ENCODE peak calls at places on chromosomes 7 and 10, in nine cellular contexts. D, P, F, H, N, R, C, Y and S are unnamed samples.

GRCh38 chr10:11687357-11687771 is 54.8 kb upstream of the ECHDC3 start:
- DNase-seq in P (peak), H (no peak), R (no peak), N (peak), D (no peak), C (no peak), F (peak), Y (no peak), S (no peak)

GRCh38 chr7:261341-262250 is 28.4 kb upstream of the FOXL3 start:
- DNase-seq in D (no peak), N (no peak), C (no peak), Y (no peak), R (no peak), H (no peak), F (no peak), P (no peak), S (no peak)

GRCh38 chr7:99679032-99679399 is 780 bp downstream of the CYP3A5 start:
- DNase-seq in F (peak), H (no peak), D (peak), R (peak), C (no peak), P (peak), N (peak), Y (peak), S (no peak)

GRCh38 chr7:51256916-51257315 is 59.7 kb downstream of the COBL start:
- DNase-seq in C (no peak), P (no peak), D (no peak), R (no peak), H (no peak), F (no peak), Y (no peak), N (no peak), S (no peak)

GRCh38 chr10:79402625-79402946 is 42.8 kb downstream of the ZCCHC24 start:
- DNase-seq in D (no peak), Y (no peak), C (no peak), P (no peak), R (no peak), N (no peak), F (no peak), H (no peak), S (no peak)

GRCh38 chr10:67784584-67784983 is 53.4 kb downstream of the DNAJC12 start:
- DNase-seq in R (peak), H (no peak), Y (peak), C (no peak), F (no peak), N (no peak), D (no peak), P (no peak), S (no peak)

GRCh38 chr7:142418316-142418715 is 160.5 kb upstream of the PRSS58 start:
- DNase-seq in R (no peak), F (no peak), Y (no peak), N (no peak), P (no peak), H (no peak), C (no peak), D (no peak), S (peak)

GRCh38 chr7:101146-101545 is 91.2 kb upstream of the FAM20C start:
- DNase-seq in H (no peak), Y (no peak), R (no peak), F (no peak), N (no peak), P (no peak), C (no peak), D (no peak), S (no peak)

GRCh38 chr10:79433324-79434222 is 11.9 kb downstream of the ZCCHC24 start:
- DNase-seq in N (no peak), D (no peak), H (no peak), C (no peak), F (peak), Y (no peak), R (no peak), P (no peak), S (no peak)

DNA sequence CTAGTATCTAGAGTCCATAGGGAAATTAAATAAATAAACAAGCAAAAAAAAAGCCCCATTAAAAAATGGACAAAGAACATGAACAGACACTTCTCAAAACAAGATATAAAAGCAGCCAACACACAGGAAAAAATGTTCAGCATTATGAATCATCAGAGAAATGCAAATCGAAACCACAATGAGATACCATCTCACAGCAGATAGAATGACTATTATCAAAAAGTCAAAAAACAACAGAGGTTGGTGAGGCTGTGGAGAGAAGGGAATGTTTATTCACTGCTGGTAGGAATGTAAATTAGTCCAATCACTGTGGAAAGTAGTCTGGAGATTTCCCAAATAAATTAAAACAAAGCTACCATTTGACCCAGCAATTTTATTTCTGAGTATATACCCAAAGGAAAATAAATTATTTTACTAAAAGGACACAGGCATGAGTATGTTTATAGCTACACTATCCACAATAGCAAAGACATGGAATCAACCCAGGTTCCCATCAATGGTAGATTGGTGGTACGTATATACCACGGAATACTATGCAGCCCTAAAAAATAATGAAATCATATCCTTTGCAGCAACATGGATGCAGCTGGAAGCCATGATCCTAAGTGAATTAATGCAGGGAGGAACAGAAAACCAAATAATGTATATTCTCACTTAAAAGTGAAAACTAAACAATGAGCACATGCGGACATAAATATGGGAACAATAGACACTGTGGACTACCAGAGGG is 366.5 kb upstream of the SEMA3C start:
- DNase-seq in H (no peak), R (peak), F (no peak), D (no peak), P (peak), Y (peak), N (peak), C (no peak), S (no peak)
- H3K4me2 ChIP-seq in H (no peak), R (peak), F (no peak), D (no peak), P (no peak), Y (no peak), N (peak), C (no peak), S (no peak)

DNA sequence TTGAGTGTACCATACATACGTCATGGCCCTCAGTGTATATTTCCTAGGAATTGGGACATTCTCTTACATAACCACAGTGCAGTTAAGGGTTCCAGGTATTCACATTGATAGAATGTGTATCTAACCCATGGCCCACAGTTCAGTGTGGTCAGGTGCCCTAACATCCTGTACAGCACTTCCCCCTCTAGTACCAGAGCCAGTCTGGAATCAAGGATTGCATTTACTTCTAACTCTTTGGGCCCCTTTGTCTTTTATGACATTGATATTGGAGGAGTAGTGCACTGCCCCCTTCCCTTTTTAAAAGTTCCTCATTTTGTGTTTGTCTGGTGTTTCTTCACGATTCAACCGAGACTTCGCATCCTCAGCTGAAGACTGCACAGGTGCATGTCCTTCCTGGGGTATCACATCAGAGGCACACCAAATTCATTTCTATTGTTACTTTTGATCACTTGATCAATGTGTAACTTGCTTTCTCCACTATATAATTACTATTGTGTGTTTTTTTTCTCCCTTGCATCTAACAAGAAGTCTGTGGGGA is 22.4 kb upstream of the NPFFR1 start:
- DNase-seq in H (no peak), C (peak), Y (no peak), R (no peak), N (no peak), D (no peak), F (no peak), P (no peak), S (no peak)
- H3K4me2 ChIP-seq in H (no peak), C (peak), Y (no peak), R (no peak), N (no peak), D (no peak), F (no peak), P (no peak), S (no peak)

DNA sequence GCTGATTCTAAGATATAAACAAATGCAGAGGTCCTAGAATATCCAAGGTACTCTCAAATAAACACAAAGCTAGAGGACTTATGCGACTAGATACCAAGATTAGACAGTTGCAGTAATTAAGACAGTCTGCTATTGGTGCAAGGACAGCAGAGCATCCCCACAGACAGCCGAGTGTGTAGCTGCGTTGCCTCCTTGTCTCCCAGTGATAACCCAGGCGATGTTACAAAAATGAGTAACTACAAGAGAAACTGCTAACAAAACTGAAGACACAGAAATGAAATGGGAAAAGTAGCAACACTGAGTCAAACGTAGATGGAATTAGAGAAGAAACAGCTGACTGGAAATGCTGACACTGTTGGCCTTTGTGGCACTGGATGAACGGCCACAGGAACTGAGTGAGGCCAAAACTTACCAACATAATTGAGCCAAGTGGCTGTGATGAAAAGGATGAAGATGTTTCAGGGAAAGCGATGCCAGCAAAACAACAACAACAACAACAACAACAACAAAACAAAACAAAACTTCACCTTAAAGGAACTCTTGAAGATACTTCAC is 54.3 kb downstream of the BAIAP2L1 start:
- DNase-seq in D (no peak), H (no peak), N (no peak), R (no peak), P (no peak), C (no peak), F (no peak), Y (no peak), S (no peak)
- H3K4me2 ChIP-seq in D (no peak), H (no peak), N (no peak), R (no peak), P (no peak), C (no peak), F (no peak), Y (peak), S (no peak)

GRCh38 chr10:124601016-124601415 is 139.4 kb downstream of the LHPP start:
- DNase-seq in Y (no peak), F (no peak), R (no peak), H (no peak), P (no peak), N (no peak), C (no peak), D (no peak), S (no peak)

GRCh38 chr10:124599588-124600050 is 138.0 kb downstream of the LHPP start:
- DNase-seq in H (no peak), D (no peak), R (no peak), P (no peak), C (no peak), N (no peak), F (no peak), Y (no peak), S (no peak)

GRCh38 chr10:124601431-124602120 is 140.0 kb downstream of the LHPP start:
- DNase-seq in P (no peak), H (no peak), N (no peak), D (no peak), Y (no peak), F (no peak), C (peak), R (no peak), S (no peak)

GRCh38 chr10:124598773-124599587 is 137.4 kb downstream of the LHPP start:
- DNase-seq in D (no peak), Y (no peak), H (no peak), N (no peak), P (no peak), F (no peak), R (no peak), C (no peak), S (no peak)

GRCh38 chr10:124600051-124600880 is 138.6 kb downstream of the LHPP start:
- DNase-seq in N (no peak), Y (no peak), D (no peak), H (no peak), P (no peak), F (no peak), C (no peak), R (no peak), S (no peak)
- H3K4me2 ChIP-seq in N (no peak), Y (no peak), D (no peak), H (no peak), P (no peak), F (no peak), C (peak), R (no peak), S (no peak)

GRCh38 chr7:27157717-27158431 is 1.4 kb upstream of the HOXA7 start:
- DNase-seq in F (no peak), P (no peak), Y (no peak), N (no peak), C (no peak), H (no peak), R (no peak), D (no peak), S (no peak)
- H3K4me2 ChIP-seq in F (no peak), P (no peak), Y (no peak), N (peak), C (no peak), H (no peak), R (no peak), D (no peak), S (no peak)

DNA sequence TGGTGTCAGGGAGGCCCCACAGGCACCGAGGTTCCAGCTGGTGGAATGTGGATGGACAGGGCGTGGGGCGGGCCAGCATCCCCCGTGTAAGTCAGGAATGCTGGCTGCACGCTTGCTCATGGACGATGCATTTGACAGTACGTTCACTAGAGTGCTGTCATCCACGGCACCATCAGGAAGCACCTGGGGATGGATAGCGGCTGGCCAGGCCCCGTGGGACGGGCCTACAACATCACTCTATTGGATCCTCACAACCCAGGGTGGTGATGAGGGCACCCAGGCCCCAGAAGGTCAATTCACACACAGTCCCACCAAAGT is 63.6 kb downstream of the INSIG1 start:
- DNase-seq in Y (no peak), P (no peak), F (no peak), D (no peak), C (no peak), N (no peak), R (no peak), H (no peak), S (no peak)
- H3K4me2 ChIP-seq in Y (no peak), P (no peak), F (no peak), D (no peak), C (peak), N (no peak), R (no peak), H (no peak), S (no peak)

DNA sequence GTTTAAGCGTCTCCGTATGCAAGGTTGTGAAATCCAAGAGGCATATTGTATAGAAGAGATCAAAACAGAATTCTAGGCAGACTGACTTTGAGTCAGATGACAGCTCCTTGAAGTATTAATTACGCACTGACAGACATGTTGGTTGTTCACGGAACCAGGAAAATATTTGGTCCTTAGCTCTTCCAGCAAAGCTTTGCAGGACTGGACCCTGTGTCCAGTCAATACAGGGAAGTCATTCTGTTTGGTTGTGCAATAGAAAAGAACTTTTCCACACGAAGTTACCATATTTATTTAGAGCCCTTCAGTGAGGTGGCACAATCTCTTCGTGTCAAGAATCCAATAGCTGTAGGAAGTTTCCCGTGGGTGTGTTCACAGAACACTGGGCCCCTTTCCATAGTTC is 205.3 kb downstream of the ARHGAP21 start:
- DNase-seq in F (peak), C (no peak), N (no peak), H (no peak), R (peak), Y (no peak), D (no peak), P (no peak), S (no peak)
- H3K4me2 ChIP-seq in F (no peak), C (no peak), N (no peak), H (no peak), R (no peak), Y (no peak), D (peak), P (no peak), S (no peak)